ENCODE peak calls at places on chromosomes 11 and 22, in seven cellular contexts. One of them, this sample, is unnamed.

GRCh38 chr11:62905927-62906531 is 15.1 kb downstream of the CHRM1 start:
- DNase-seq in body of pancreas: peak; percentile 84
- DNase-seq in breast epithelium: peak; percentile 74
- DNase-seq in A549: peak; percentile 84
- DNase-seq in prostate gland: peak; percentile 81
- DNase-seq in lower leg skin: peak; percentile 80
- DNase-seq in vagina: no peak
- DNase-seq in this sample: peak; percentile 77

GRCh38 chr11:126416542-126417090 is 61.1 kb downstream of the ST3GAL4 start:
- DNase-seq in body of pancreas: peak; percentile 88
- DNase-seq in prostate gland: peak; percentile 71
- DNase-seq in vagina: no peak
- DNase-seq in A549: no peak
- DNase-seq in lower leg skin: peak; percentile 78
- DNase-seq in breast epithelium: peak; percentile 67
- DNase-seq in this sample: no peak

GRCh38 chr22:28254396-28254795 is 335.3 kb upstream of the PITPNB start:
- DNase-seq in lower leg skin: no peak
- DNase-seq in prostate gland: no peak
- DNase-seq in breast epithelium: no peak
- DNase-seq in A549: no peak
- DNase-seq in vagina: no peak
- DNase-seq in body of pancreas: no peak
- DNase-seq in this sample: no peak

GRCh38 chr11:36105743-36106581 is 162.1 kb downstream of the LDLRAD3 start:
- DNase-seq in vagina: no peak
- DNase-seq in body of pancreas: no peak
- DNase-seq in prostate gland: no peak
- DNase-seq in A549: no peak
- DNase-seq in breast epithelium: no peak
- DNase-seq in lower leg skin: no peak
- DNase-seq in this sample: no peak

GRCh38 chr22:30701872-30702271 is 7.2 kb downstream of the OSBP2 start:
- DNase-seq in vagina: no peak
- DNase-seq in breast epithelium: no peak
- DNase-seq in prostate gland: no peak
- DNase-seq in body of pancreas: no peak
- DNase-seq in A549: no peak
- DNase-seq in lower leg skin: no peak
- DNase-seq in this sample: peak; percentile 44

GRCh38 chr11:82995754-82996398 is 75.8 kb downstream of the RAB30 start:
- DNase-seq in body of pancreas: no peak
- DNase-seq in A549: no peak
- DNase-seq in prostate gland: no peak
- DNase-seq in vagina: no peak
- DNase-seq in breast epithelium: no peak
- DNase-seq in lower leg skin: no peak
- DNase-seq in this sample: no peak

GRCh38 chr11:118151421-118151820 is 1.2 kb downstream of the SCN4B start:
- DNase-seq in vagina: no peak
- DNase-seq in body of pancreas: no peak
- DNase-seq in breast epithelium: no peak
- DNase-seq in A549: no peak
- DNase-seq in lower leg skin: no peak
- DNase-seq in prostate gland: peak; percentile 20
- DNase-seq in this sample: no peak

GRCh38 chr22:31102441-31103081 is 4.8 kb downstream of the SELENOM start:
- DNase-seq in A549: peak; percentile 57
- DNase-seq in breast epithelium: no peak
- DNase-seq in prostate gland: no peak
- DNase-seq in lower leg skin: peak; percentile 81
- DNase-seq in body of pancreas: peak; percentile 84
- DNase-seq in vagina: no peak
- DNase-seq in this sample: peak; percentile 58

GRCh38 chr11:95690100-95690499 is 99.5 kb downstream of the FAM76B start:
- DNase-seq in body of pancreas: no peak
- DNase-seq in A549: no peak
- DNase-seq in breast epithelium: no peak
- DNase-seq in vagina: no peak
- DNase-seq in lower leg skin: no peak
- DNase-seq in prostate gland: no peak
- DNase-seq in this sample: no peak

GRCh38 chr22:41976961-41977566 is 7.8 kb downstream of the SEPTIN3 start:
- DNase-seq in lower leg skin: no peak
- DNase-seq in A549: no peak
- DNase-seq in breast epithelium: no peak
- DNase-seq in prostate gland: no peak
- DNase-seq in vagina: no peak
- DNase-seq in body of pancreas: no peak
- DNase-seq in this sample: no peak

GRCh38 chr11:68338041-68338800 is 25.8 kb downstream of the LRP5 start:
- DNase-seq in A549: peak; percentile 31
- DNase-seq in body of pancreas: no peak
- DNase-seq in prostate gland: no peak
- DNase-seq in lower leg skin: peak; percentile 62
- DNase-seq in breast epithelium: no peak
- DNase-seq in vagina: no peak
- DNase-seq in this sample: no peak

GRCh38 chr22:23500508-23501208 is 79.4 kb downstream of the IGLL1 start:
- DNase-seq in body of pancreas: no peak
- DNase-seq in breast epithelium: no peak
- DNase-seq in vagina: no peak
- DNase-seq in prostate gland: peak; percentile 40
- DNase-seq in lower leg skin: no peak
- DNase-seq in A549: no peak
- DNase-seq in this sample: no peak

GRCh38 chr11:1199689-1200610 is 22.9 kb upstream of the MUC5B start:
- DNase-seq in vagina: no peak
- DNase-seq in lower leg skin: no peak
- DNase-seq in prostate gland: peak; percentile 39
- DNase-seq in A549: no peak
- DNase-seq in breast epithelium: no peak
- DNase-seq in body of pancreas: peak; percentile 22
- DNase-seq in this sample: no peak

GRCh38 chr22:36445158-36445668 is 36.2 kb downstream of the TXN2 start:
- DNase-seq in A549: no peak
- DNase-seq in body of pancreas: no peak
- DNase-seq in lower leg skin: no peak
- DNase-seq in vagina: no peak
- DNase-seq in prostate gland: no peak
- DNase-seq in breast epithelium: no peak
- DNase-seq in this sample: peak; percentile 67

GRCh38 chr11:134331565-134332188 is at the start of gene GLB1L2:
- DNase-seq in A549: peak; percentile 35
- DNase-seq in body of pancreas: peak; percentile 85
- DNase-seq in lower leg skin: peak; percentile 45
- DNase-seq in prostate gland: peak; percentile 76
- DNase-seq in vagina: peak; percentile 74
- DNase-seq in breast epithelium: peak; percentile 60
- DNase-seq in this sample: no peak

GRCh38 chr11:71929491-71929890 is 645 bp downstream of the RNF121 start:
- DNase-seq in vagina: no peak
- DNase-seq in body of pancreas: no peak
- DNase-seq in A549: no peak
- DNase-seq in prostate gland: no peak
- DNase-seq in lower leg skin: no peak
- DNase-seq in breast epithelium: no peak
- DNase-seq in this sample: no peak

GRCh38 chr11:69470793-69471192 is 10.7 kb upstream of the LINC01488 start:
- DNase-seq in prostate gland: no peak
- DNase-seq in vagina: no peak
- DNase-seq in body of pancreas: no peak
- DNase-seq in A549: no peak
- DNase-seq in lower leg skin: no peak
- DNase-seq in breast epithelium: no peak
- DNase-seq in this sample: no peak

GRCh38 chr11:24373516-24373915 is 123.3 kb upstream of the LUZP2 start:
- DNase-seq in breast epithelium: no peak
- DNase-seq in A549: no peak
- DNase-seq in lower leg skin: no peak
- DNase-seq in body of pancreas: no peak
- DNase-seq in vagina: no peak
- DNase-seq in prostate gland: no peak
- DNase-seq in this sample: no peak

GRCh38 chr11:123588117-123588815 is 66.2 kb downstream of the SCN3B start:
- DNase-seq in prostate gland: no peak
- DNase-seq in vagina: no peak
- DNase-seq in body of pancreas: peak; percentile 52
- DNase-seq in breast epithelium: no peak
- DNase-seq in lower leg skin: no peak
- DNase-seq in A549: peak; percentile 93
- DNase-seq in this sample: no peak

GRCh38 chr11:123588863-123589262 is 65.6 kb downstream of the SCN3B start:
- DNase-seq in vagina: no peak
- DNase-seq in A549: peak; percentile 41
- DNase-seq in lower leg skin: no peak
- DNase-seq in prostate gland: no peak
- DNase-seq in body of pancreas: no peak
- DNase-seq in breast epithelium: no peak
- DNase-seq in this sample: no peak

GRCh38 chr11:123593570-123593969 is 60.9 kb downstream of the SCN3B start:
- DNase-seq in lower leg skin: no peak
- DNase-seq in vagina: no peak
- DNase-seq in A549: no peak
- DNase-seq in breast epithelium: no peak
- DNase-seq in prostate gland: no peak
- DNase-seq in body of pancreas: no peak
- DNase-seq in this sample: no peak

GRCh38 chr11:123587559-123587958 is 66.9 kb downstream of the SCN3B start:
- DNase-seq in prostate gland: no peak
- DNase-seq in body of pancreas: no peak
- DNase-seq in lower leg skin: no peak
- DNase-seq in vagina: no peak
- DNase-seq in breast epithelium: no peak
- DNase-seq in A549: peak; percentile 63
- DNase-seq in this sample: no peak

DNA sequence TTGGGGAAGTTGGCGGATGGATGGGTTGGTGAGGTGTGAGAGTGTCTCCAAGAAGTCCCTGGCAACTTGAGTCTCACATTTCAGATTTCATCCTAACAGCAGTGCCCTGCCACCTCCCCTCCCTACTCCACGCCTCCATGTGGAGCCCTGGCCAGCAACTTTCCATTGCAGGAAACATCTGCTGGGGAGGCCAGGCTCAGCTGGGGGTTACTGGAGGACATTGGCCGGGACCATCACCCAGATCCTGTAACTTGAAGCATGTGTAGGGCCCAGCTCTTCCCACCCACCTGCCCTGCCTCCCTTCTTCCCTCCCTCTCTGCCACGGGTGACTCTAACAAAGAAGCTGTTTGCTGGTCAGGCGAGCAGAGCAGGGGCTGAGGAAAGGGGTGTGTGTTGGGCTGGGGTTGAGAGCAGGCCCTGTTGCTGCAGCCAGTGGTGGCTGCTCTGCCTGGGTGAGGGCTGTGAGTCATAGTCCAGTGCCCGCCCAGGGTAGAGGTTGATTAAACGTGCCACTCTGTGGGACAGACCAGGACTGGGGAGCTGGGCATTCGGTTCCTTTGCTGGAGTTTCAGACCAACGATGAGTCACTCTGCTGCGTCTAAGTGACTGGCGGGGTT is 64.0 kb downstream of the SCN3B start:
- DNase-seq in prostate gland: no peak
- DNase-seq in vagina: no peak
- DNase-seq in A549: peak; percentile 91
- DNase-seq in breast epithelium: no peak
- DNase-seq in lower leg skin: no peak
- DNase-seq in body of pancreas: peak; percentile 54
- DNase-seq in this sample: peak; percentile 92
- TF ChIP-seq POLR2A in prostate gland: no peak
- TF ChIP-seq POLR2A in vagina: no peak
- TF ChIP-seq POLR2A in A549: no peak
- TF ChIP-seq POLR2A in breast epithelium: no peak
- TF ChIP-seq POLR2A in lower leg skin: no peak
- TF ChIP-seq POLR2A in body of pancreas: peak; percentile 29
- TF ChIP-seq POLR2A in this sample: no peak

GRCh38 chr11:58579192-58580129 is 598 bp downstream of the ZFP91 start:
- DNase-seq in A549: peak; percentile 92
- DNase-seq in body of pancreas: peak; percentile 91
- DNase-seq in prostate gland: peak; percentile 88
- DNase-seq in lower leg skin: peak; percentile 93
- DNase-seq in vagina: no peak
- DNase-seq in breast epithelium: peak; percentile 89
- DNase-seq in this sample: peak; percentile 49

GRCh38 chr11:58577441-58578135 is 1.3 kb upstream of the ZFP91 start:
- DNase-seq in body of pancreas: no peak
- DNase-seq in prostate gland: no peak
- DNase-seq in lower leg skin: no peak
- DNase-seq in breast epithelium: no peak
- DNase-seq in A549: no peak
- DNase-seq in vagina: no peak
- DNase-seq in this sample: no peak

GRCh38 chr11:58578136-58578634 is 678 bp upstream of the ZFP91 start:
- DNase-seq in vagina: no peak
- DNase-seq in prostate gland: peak; percentile 96
- DNase-seq in lower leg skin: peak; percentile 94
- DNase-seq in breast epithelium: peak; percentile 95
- DNase-seq in body of pancreas: peak; percentile 97
- DNase-seq in A549: peak; percentile 98
- DNase-seq in this sample: peak; percentile 38

GRCh38 chr11:58580311-58580710 is 1.4 kb downstream of the ZFP91 start:
- DNase-seq in body of pancreas: no peak
- DNase-seq in breast epithelium: no peak
- DNase-seq in prostate gland: no peak
- DNase-seq in A549: no peak
- DNase-seq in vagina: no peak
- DNase-seq in lower leg skin: no peak
- DNase-seq in this sample: no peak

GRCh38 chr11:58578635-58579191 is at the start of gene ZFP91:
- DNase-seq in breast epithelium: peak; percentile 98
- DNase-seq in prostate gland: peak; percentile 98
- DNase-seq in A549: peak; percentile 98
- DNase-seq in body of pancreas: peak; percentile 98
- DNase-seq in lower leg skin: peak; percentile 98
- DNase-seq in vagina: no peak
- DNase-seq in this sample: peak; percentile 50
- TF ChIP-seq POLR2A in breast epithelium: peak; percentile 81
- TF ChIP-seq POLR2A in prostate gland: peak; percentile 66
- TF ChIP-seq POLR2A in A549: peak; percentile 64
- TF ChIP-seq POLR2A in body of pancreas: peak; percentile 84
- TF ChIP-seq POLR2A in lower leg skin: peak; percentile 70
- TF ChIP-seq POLR2A in vagina: peak; percentile 66
- TF ChIP-seq POLR2A in this sample: peak; percentile 59

GRCh38 chr22:17785185-17786184 is 11.2 kb upstream of the BID start:
- DNase-seq in A549: peak; percentile 67
- DNase-seq in body of pancreas: peak; percentile 75
- DNase-seq in lower leg skin: no peak
- DNase-seq in breast epithelium: no peak
- DNase-seq in vagina: no peak
- DNase-seq in prostate gland: peak; percentile 34
- DNase-seq in this sample: peak; percentile 31
- TF ChIP-seq POLR2A in A549: no peak
- TF ChIP-seq POLR2A in body of pancreas: no peak
- TF ChIP-seq POLR2A in lower leg skin: no peak
- TF ChIP-seq POLR2A in breast epithelium: no peak
- TF ChIP-seq POLR2A in vagina: no peak
- TF ChIP-seq POLR2A in prostate gland: no peak
- TF ChIP-seq POLR2A in this sample: no peak

DNA sequence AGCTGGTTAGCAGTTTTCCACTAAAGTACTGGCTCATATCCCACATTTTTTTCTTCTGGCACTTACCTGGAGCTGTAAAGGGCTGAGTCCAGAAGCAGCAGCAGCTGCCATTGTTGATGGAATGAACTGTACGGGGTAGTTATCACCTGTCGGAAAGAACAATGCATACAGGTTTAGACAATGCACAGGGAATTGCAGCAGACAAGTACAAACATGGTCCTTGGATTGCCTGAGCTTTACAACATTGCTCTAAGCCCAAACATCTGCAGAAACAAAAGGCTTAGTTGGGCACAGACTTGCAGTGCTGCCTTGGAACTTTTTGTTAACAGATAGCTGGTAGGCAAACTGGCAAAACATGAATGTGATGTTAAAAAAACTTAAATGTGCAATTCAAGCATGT is 258.8 kb downstream of the SOX6 start:
- DNase-seq in lower leg skin: peak; percentile 27
- DNase-seq in prostate gland: peak; percentile 48
- DNase-seq in vagina: no peak
- DNase-seq in body of pancreas: no peak
- DNase-seq in A549: no peak
- DNase-seq in breast epithelium: no peak
- DNase-seq in this sample: no peak
- TF ChIP-seq POLR2A in lower leg skin: no peak
- TF ChIP-seq POLR2A in prostate gland: no peak
- TF ChIP-seq POLR2A in vagina: no peak
- TF ChIP-seq POLR2A in body of pancreas: no peak
- TF ChIP-seq POLR2A in A549: no peak
- TF ChIP-seq POLR2A in breast epithelium: no peak
- TF ChIP-seq POLR2A in this sample: no peak